ENCODE peak calls at places on chromosomes 11 and 22, in five cellular contexts. V is CD8-positive, alpha-beta T cell; F is SHP77; Y is cardiac muscle cell; S is dorsolateral prefrontal cortex. D is an unnamed sample.

GRCh38 chr11:34825670-34826383 is 90.4 kb downstream of the APIP start:
- DNase-seq in V (no peak), F (no peak), Y (no peak), S (peak; percentile 55), D (no peak)

GRCh38 chr22:46738961-46739870 is 1.2 kb upstream of the CERK start:
- DNase-seq in V (peak; percentile 83), F (peak; percentile 93), Y (peak; percentile 51), S (no peak), D (no peak)

GRCh38 chr11:43327987-43328386 is 16.2 kb downstream of the API5 start:
- DNase-seq in V (no peak), F (no peak), Y (peak; percentile 89), S (no peak), D (peak; percentile 93)

GRCh38 chr11:101487775-101488174 is 96.0 kb downstream of the TRPC6 start:
- DNase-seq in V (no peak), F (no peak), Y (peak; percentile 21), S (no peak), D (peak; percentile 4)

GRCh38 chr22:50018608-50019291 is 6.2 kb upstream of the IL17REL start:
- DNase-seq in V (no peak), F (no peak), Y (no peak), S (no peak), D (no peak)

GRCh38 chr11:86068138-86068861 is 584 bp downstream of the PICALM start:
- DNase-seq in V (peak; percentile 35), F (peak; percentile 24), Y (peak; percentile 50), S (peak; percentile 35), D (peak; percentile 40)

GRCh38 chr11:106447631-106448191 is 370.2 kb downstream of the AASDHPPT start:
- DNase-seq in V (no peak), F (no peak), Y (no peak), S (no peak), D (no peak)

GRCh38 chr11:73287400-73288101 is 15.4 kb downstream of the P2RY6 start:
- DNase-seq in V (no peak), F (no peak), Y (peak; percentile 23), S (no peak), D (no peak)

GRCh38 chr11:124113890-124114289 is 1.4 kb upstream of the VWA5A start:
- DNase-seq in V (no peak), F (no peak), Y (peak; percentile 18), S (no peak), D (no peak)